ENCODE peak calls at places on chromosomes 7 and 10, in five cellular contexts. Z is esophagus muscularis mucosa, Q is tibial artery, F is fibroblast of lung, D is foreskin keratinocyte. G is an unnamed sample.

GRCh38 chr7:114921636-114922150 is at the start of gene MDFIC:
- DNase-seq in Z (no peak), Q (no peak), D (no peak), F (no peak), G (no peak)

GRCh38 chr10:114094795-114095194 is 51.1 kb downstream of the ADRB1 start:
- DNase-seq in F (no peak), Q (no peak), Z (no peak), D (peak), G (no peak)

GRCh38 chr7:140640727-140641531 is at the start of gene DENND2A:
- DNase-seq in D (no peak), Z (no peak), Q (peak), F (peak), G (peak)

GRCh38 chr10:8174762-8175161 is 120.3 kb downstream of the GATA3 start:
- DNase-seq in Q (no peak), F (no peak), Z (peak), D (no peak), G (no peak)

GRCh38 chr10:19835952-19836351 is 19.7 kb downstream of the PLXDC2 start:
- DNase-seq in Z (no peak), F (no peak), Q (no peak), D (no peak), G (no peak)

GRCh38 chr7:84714765-84715164 is 472.1 kb downstream of the SEMA3D start:
- DNase-seq in D (no peak), F (no peak), Z (no peak), Q (no peak), G (no peak)

GRCh38 chr10:21173433-21173963 is 276.4 kb upstream of the NEBL start:
- DNase-seq in Q (no peak), Z (no peak), F (no peak), D (no peak), G (no peak)

GRCh38 chr7:94656925-94657731 is 1.2 kb upstream of the SGCE start:
- DNase-seq in Z (peak), D (peak), F (peak), Q (no peak), G (no peak)

GRCh38 chr7:44724276-44724675 is 24.4 kb upstream of the ZMIZ2 start:
- DNase-seq in D (no peak), F (no peak), Z (no peak), Q (no peak), G (no peak)

GRCh38 chr7:130144632-130145171 is 60.5 kb downstream of the TMEM209 start:
- DNase-seq in Z (no peak), Q (no peak), F (no peak), D (peak), G (no peak)

GRCh38 chr10:115727114-115727513 is 545.9 kb downstream of the GFRA1 start:
- DNase-seq in D (no peak), F (no peak), Q (no peak), Z (no peak), G (no peak)

GRCh38 chr7:128920913-128921582 is 10.5 kb upstream of the KCP start:
- DNase-seq in D (no peak), Q (no peak), Z (no peak), F (no peak), G (no peak)

GRCh38 chr7:121080913-121081326 is 92.4 kb downstream of the CPED1 start:
- DNase-seq in Z (no peak), Q (no peak), D (no peak), F (no peak), G (no peak)

GRCh38 chr10:30437039-30437781 is 3.2 kb downstream of the MAP3K8 start:
- DNase-seq in Z (no peak), F (peak), D (no peak), Q (no peak), G (no peak)

GRCh38 chr7:94675356-94675755 is 19.4 kb upstream of the SGCE start:
- DNase-seq in Q (no peak), F (no peak), D (no peak), Z (no peak), G (no peak)

GRCh38 chr7:2106506-2106905 is 126.2 kb downstream of the MAD1L1 start:
- DNase-seq in F (no peak), Z (no peak), D (no peak), Q (no peak), G (no peak)
- H3K27ac ChIP-seq in F (no peak), Z (no peak), D (no peak), Q (no peak), G (peak)

DNA sequence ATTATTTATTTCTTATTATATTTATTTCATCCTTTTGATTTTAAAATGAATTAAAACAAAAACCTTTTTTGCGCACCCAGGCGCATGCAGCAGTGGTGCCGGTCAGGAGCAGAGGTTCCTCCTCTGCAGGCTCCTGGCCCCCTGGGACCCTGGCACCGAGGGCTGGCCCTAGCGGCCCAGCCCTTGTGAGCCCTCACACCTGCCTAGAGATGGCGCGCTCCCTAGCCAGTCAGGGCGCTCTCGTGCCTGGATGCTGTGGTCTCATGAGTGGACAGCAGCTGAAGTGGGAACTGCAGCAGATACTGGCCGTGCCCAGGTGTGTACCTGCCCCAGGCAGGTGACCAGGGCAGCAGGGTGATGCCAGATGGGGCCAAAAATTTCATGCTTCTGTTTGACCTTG is 13.8 kb downstream of the RET start:
- DNase-seq in D (no peak), Q (no peak), F (no peak), Z (no peak), G (no peak)
- H3K27ac ChIP-seq in D (no peak), Q (no peak), F (no peak), Z (no peak), G (no peak)

GRCh38 chr10:80497187-80498038 is 40.3 kb upstream of the SH2D4B start:
- DNase-seq in Q (peak), Z (no peak), F (peak), D (no peak), G (peak)
- H3K27ac ChIP-seq in Q (peak), Z (peak), F (peak), D (peak), G (peak)

DNA sequence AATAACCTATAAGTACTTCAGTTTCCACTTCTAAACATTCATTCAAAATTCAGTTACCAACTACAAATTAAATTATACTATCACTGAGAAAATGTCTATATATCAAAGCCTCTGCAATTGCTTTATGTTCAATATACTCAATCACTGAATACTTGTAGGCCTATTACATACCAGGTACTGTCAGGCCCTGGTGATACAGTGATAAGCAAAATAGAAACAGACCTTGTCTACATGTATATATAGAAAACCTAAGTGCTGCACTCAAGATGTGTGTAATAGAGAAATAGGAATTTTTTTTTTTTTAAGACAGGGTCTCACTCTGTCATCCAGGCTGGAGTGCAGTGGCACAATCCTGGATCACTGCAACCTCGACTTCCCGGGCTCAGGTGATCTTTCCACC is 53.7 kb upstream of the PHF14 start:
- DNase-seq in D (no peak), Z (no peak), Q (no peak), F (no peak), G (no peak)
- H3K27ac ChIP-seq in D (no peak), Z (no peak), Q (peak), F (no peak), G (no peak)

DNA sequence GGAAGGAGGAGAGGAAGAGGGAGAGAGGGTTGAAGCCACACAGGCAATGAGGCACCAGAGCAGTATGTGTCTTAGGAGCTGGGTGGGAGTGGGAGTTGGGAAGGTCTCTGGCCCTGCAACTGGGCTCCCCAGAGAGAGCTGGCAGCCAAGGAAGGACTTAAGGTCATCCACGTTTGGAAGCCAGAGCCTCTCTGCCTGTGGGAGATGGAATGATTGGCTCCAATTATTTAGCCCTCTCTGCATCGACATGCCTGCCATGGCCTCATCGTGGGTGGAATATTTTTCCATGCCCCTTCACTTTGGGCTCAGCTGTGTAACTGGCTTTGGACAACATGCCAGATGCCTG is 478.5 kb downstream of the RPS24 start:
- DNase-seq in D (no peak), F (no peak), Q (no peak), Z (no peak), G (no peak)
- H3K27ac ChIP-seq in D (no peak), F (no peak), Q (peak), Z (peak), G (no peak)

DNA sequence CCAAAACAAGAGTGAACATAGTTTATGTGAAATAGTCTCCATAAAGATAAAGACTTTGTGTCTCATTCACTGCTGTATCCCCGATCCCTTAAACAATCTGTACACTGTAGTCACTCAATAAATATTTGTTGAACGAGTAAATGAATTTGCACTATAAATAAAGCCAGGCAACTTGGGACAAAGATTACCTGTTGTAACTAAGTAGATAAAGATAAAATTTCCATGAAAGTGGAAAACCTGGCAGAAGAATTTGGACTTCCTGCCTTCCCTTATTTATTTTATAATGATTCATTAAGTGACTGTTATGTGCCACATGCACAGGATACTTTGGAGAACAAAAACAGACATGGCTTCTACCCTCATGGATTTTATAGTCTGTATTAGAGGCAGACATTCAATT is 277.7 kb upstream of the KAT6B start:
- DNase-seq in Z (no peak), F (no peak), Q (no peak), D (no peak), G (no peak)
- H3K27ac ChIP-seq in Z (no peak), F (no peak), Q (no peak), D (no peak), G (no peak)

DNA sequence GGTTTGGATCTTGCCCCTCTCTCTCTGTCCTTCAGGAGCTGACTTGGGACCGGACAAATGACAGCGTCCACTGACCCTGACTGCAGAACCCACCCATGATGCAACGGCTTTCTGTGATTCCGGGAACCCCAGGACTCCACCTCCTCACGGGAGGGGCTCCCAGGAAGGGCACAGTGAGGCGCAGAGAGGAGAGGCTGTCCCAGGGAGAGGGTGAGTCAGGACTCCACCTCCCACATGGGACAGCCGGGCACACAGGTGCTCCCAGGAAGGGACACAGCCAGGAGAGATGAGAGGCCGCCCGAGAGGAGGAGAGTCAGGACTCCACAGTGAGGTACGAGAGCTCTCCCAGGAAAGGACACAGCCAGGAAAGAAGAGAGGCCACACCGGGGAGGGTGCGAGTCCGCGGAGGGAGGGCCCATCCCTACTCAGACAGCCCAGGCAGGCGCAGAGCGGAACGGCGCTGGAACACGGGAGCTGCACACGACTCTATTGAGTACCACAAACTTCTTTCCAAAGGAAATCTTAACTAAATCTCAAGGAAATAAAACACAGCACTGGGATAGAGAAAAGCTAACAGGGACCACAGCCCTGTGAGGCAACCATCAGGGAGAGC is 162.5 kb downstream of the MAD1L1 start:
- DNase-seq in D (no peak), Z (no peak), Q (no peak), F (no peak), G (no peak)
- H3K27ac ChIP-seq in D (no peak), Z (no peak), Q (no peak), F (no peak), G (no peak)

DNA sequence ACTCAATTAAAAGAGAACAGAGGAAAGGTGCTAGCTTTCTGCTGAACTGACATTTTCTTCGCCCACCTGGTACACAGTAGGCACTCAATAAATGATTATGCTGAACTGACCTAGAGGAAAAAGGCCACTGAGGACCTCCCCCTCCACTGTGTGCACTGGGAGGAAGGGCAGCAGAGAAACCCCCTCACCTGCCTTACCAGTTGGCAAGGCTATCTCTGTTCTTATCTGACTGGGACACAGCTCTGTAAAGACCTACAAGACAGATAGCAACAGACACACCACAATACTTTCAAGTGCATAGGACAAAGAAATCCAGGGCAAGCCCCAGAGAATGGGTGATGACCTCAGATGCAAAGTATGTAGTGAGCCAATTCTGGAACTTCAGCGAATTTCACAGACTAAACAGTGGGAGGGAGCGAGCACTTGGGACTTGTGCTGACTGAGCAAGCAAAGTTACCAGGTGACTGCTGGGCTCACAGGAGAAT is 30.4 kb downstream of the PDLIM1 start:
- DNase-seq in F (peak), D (peak), Q (no peak), Z (peak), G (no peak)
- H3K27ac ChIP-seq in F (peak), D (peak), Q (peak), Z (peak), G (peak)

G was measured in left ventricle myocardium inferior.